ENCODE peak calls at places on chromosomes 6 and 20, in ten cellular contexts. G is SK-N-DZ; N is NCI-H1436; Y is T-helper 1 cell; L is T-helper 9 cell; X is PC-3; V is stimulated activated CD4-positive, alpha-beta T cell treated with anti-CD3 and anti-CD28 coated beads, TNF-alpha, amount 100 ng/mL, for 1 hour; R is mesothelial cell of epicardium; D is AG08395; Z is spleen. A is an unnamed sample.

GRCh38 chr6:169038691-169039090 is 215.0 kb downstream of the THBS2 start:
- DNase-seq in G (no peak), Y (no peak), N (no peak), Z (no peak), D (no peak), X (no peak), L (no peak), V (no peak), R (no peak), A (no peak)

GRCh38 chr6:41655706-41656668 is 17.7 kb downstream of the MDFI start:
- DNase-seq in V (no peak), D (no peak), L (no peak), G (no peak), Y (no peak), R (no peak), N (no peak), Z (peak), X (no peak), A (peak)

GRCh38 chr6:21887301-21888185 is 294.0 kb downstream of the SOX4 start:
- DNase-seq in X (peak), N (no peak), L (no peak), V (no peak), Z (no peak), Y (no peak), R (no peak), G (no peak), D (no peak), A (no peak)

GRCh38 chr6:34469499-34469898 is 3.6 kb downstream of the PACSIN1 start:
- DNase-seq in V (no peak), N (no peak), Y (no peak), G (no peak), X (no peak), L (no peak), Z (no peak), D (no peak), R (no peak), A (no peak)

GRCh38 chr6:130148181-130148580 is 74.6 kb downstream of the SAMD3 start:
- DNase-seq in Z (no peak), X (peak), N (no peak), G (no peak), L (no peak), V (no peak), D (no peak), Y (peak), R (no peak), A (peak)

GRCh38 chr20:41837669-41838224 is 219.6 kb upstream of the CHD6 start:
- DNase-seq in X (no peak), Z (no peak), R (no peak), G (peak), D (no peak), V (no peak), N (no peak), Y (no peak), L (no peak), A (no peak)

GRCh38 chr6:74611220-74611619 is 594.6 kb downstream of the COL12A1 start:
- DNase-seq in R (no peak), V (no peak), Z (no peak), G (no peak), N (no peak), D (no peak), L (no peak), X (peak), Y (no peak), A (no peak)

GRCh38 chr20:36916199-36916598 is 35.3 kb downstream of the SAMHD1 start:
- DNase-seq in R (no peak), Z (no peak), N (no peak), L (no peak), X (no peak), V (no peak), D (no peak), Y (no peak), G (no peak), A (no peak)

GRCh38 chr6:41039060-41039998 is at the start of gene UNC5CL:
- DNase-seq in R (no peak), L (peak), N (peak), Z (no peak), V (peak), D (peak), Y (peak), X (peak), G (peak), A (peak)

GRCh38 chr6:66478705-66479104 is 771.7 kb upstream of the EYS start:
- DNase-seq in G (no peak), D (no peak), V (no peak), X (no peak), Z (no peak), L (no peak), N (no peak), Y (no peak), R (no peak), A (peak)

GRCh38 chr6:168070804-168071203 is 8.2 kb downstream of the FRMD1 start:
- DNase-seq in Y (no peak), Z (no peak), G (no peak), L (no peak), V (no peak), X (no peak), D (no peak), R (no peak), N (no peak), A (no peak)

GRCh38 chr20:11231742-11232141 is 557.9 kb upstream of the JAG1 start:
- DNase-seq in V (no peak), D (no peak), X (no peak), G (no peak), N (no peak), Y (no peak), Z (no peak), R (no peak), L (no peak), A (no peak)

GRCh38 chr20:40948352-40949267 is 80.0 kb upstream of the TOP1 start:
- DNase-seq in X (peak), G (no peak), V (no peak), D (no peak), L (no peak), Y (no peak), N (no peak), R (no peak), Z (no peak), A (peak)

GRCh38 chr6:158631678-158632537 is 12.6 kb downstream of the DYNLT1 start:
- DNase-seq in X (peak), L (no peak), G (no peak), N (no peak), R (no peak), V (no peak), Z (no peak), D (peak), Y (no peak), A (peak)

GRCh38 chr6:89289710-89290109 is 25.4 kb downstream of the GABRR2 start:
- DNase-seq in N (no peak), G (no peak), R (no peak), D (no peak), Z (no peak), V (no peak), Y (no peak), X (no peak), L (no peak), A (no peak)

GRCh38 chr6:3247255-3248146 is 11.2 kb upstream of the PSMG4 start:
- DNase-seq in N (no peak), Y (no peak), X (peak), R (no peak), L (no peak), Z (no peak), G (peak), D (peak), V (no peak), A (peak)

GRCh38 chr6:28615955-28616747 is 90.5 kb downstream of the GPX5 start:
- DNase-seq in L (no peak), R (no peak), Z (no peak), N (no peak), X (no peak), Y (no peak), G (no peak), V (no peak), D (no peak), A (no peak)

GRCh38 chr20:34559311-34560140 is 1.0 kb downstream of the MAP1LC3A start:
- DNase-seq in V (no peak), L (peak), G (no peak), Z (peak), R (no peak), X (no peak), D (no peak), N (no peak), Y (no peak), A (no peak)

GRCh38 chr20:16393836-16394235 is 179.4 kb downstream of the KIF16B start:
- DNase-seq in N (no peak), G (no peak), Y (no peak), L (no peak), V (no peak), R (no peak), D (no peak), Z (no peak), X (no peak), A (no peak)

GRCh38 chr20:3464166-3464565 is 6.7 kb upstream of the ATRN start:
- DNase-seq in R (no peak), G (no peak), L (no peak), Y (no peak), N (no peak), D (no peak), Z (no peak), X (no peak), V (no peak), A (no peak)

GRCh38 chr20:60467078-60467477 is 508.9 kb downstream of the CDH26 start:
- DNase-seq in V (no peak), X (no peak), Y (no peak), D (no peak), R (no peak), N (no peak), G (no peak), Z (no peak), L (no peak), A (no peak)

GRCh38 chr6:163790296-163790840 is 375.9 kb downstream of the QKI start:
- DNase-seq in V (no peak), Y (no peak), N (no peak), G (no peak), D (no peak), L (no peak), R (no peak), Z (no peak), X (no peak), A (no peak)

GRCh38 chr6:42978793-42979522 is at the start of gene PEX6:
- DNase-seq in N (peak), V (peak), G (peak), R (peak), X (peak), D (peak), Y (peak), Z (peak), L (peak), A (peak)

GRCh38 chr20:41357424-41358163 is 9.0 kb downstream of the EMILIN3 start:
- DNase-seq in N (no peak), Z (no peak), G (no peak), Y (no peak), X (no peak), L (no peak), R (no peak), D (no peak), V (no peak), A (no peak)

GRCh38 chr6:123380257-123380656 is 256.5 kb downstream of the TRDN start:
- DNase-seq in R (no peak), G (peak), Z (no peak), N (peak), V (no peak), L (no peak), D (no peak), X (peak), Y (no peak), A (peak)

GRCh38 chr6:44572346-44572745 is 184.8 kb downstream of the CDC5L start:
- DNase-seq in Z (no peak), N (no peak), V (no peak), D (no peak), R (no peak), X (no peak), G (no peak), Y (no peak), L (no peak), A (no peak)

GRCh38 chr6:79669766-79670165 is 38.6 kb downstream of the SH3BGRL2 start:
- DNase-seq in D (no peak), N (no peak), X (no peak), Y (no peak), R (no peak), L (no peak), G (no peak), V (no peak), Z (no peak), A (no peak)

GRCh38 chr20:44494266-44494665 is 18.6 kb downstream of the TTPAL start:
- DNase-seq in X (peak), V (no peak), D (peak), R (no peak), G (no peak), N (no peak), Z (no peak), L (no peak), Y (no peak), A (no peak)

GRCh38 chr6:45031601-45032000 is 296.5 kb upstream of the RUNX2 start:
- DNase-seq in Z (no peak), Y (no peak), D (no peak), G (no peak), L (no peak), N (no peak), X (no peak), R (no peak), V (no peak), A (no peak)

GRCh38 chr6:217048-217659 is 75.1 kb upstream of the DUSP22 start:
- DNase-seq in V (no peak), X (no peak), L (no peak), D (no peak), G (no peak), Y (no peak), N (no peak), R (no peak), Z (no peak), A (no peak)

GRCh38 chr6:27986928-27987725 is 30.1 kb downstream of the OR2B6 start:
- DNase-seq in N (no peak), G (no peak), Z (no peak), D (no peak), X (peak), Y (no peak), L (no peak), R (no peak), V (no peak), A (no peak)

GRCh38 chr20:4383966-4384365 is 337.7 kb upstream of the PRND start:
- DNase-seq in R (no peak), D (peak), Z (no peak), Y (no peak), L (no peak), G (no peak), V (no peak), N (no peak), X (peak), A (no peak)

GRCh38 chr6:6556162-6556737 is 32.3 kb upstream of the LY86 start:
- DNase-seq in R (no peak), L (no peak), Z (no peak), N (no peak), Y (no peak), V (no peak), G (no peak), D (no peak), X (no peak), A (no peak)

GRCh38 chr6:47103931-47104330 is 61.8 kb upstream of the ADGRF1 start:
- DNase-seq in R (no peak), X (peak), L (no peak), N (no peak), V (no peak), D (peak), G (no peak), Y (no peak), Z (no peak), A (no peak)

GRCh38 chr20:5205348-5206210 is 78.8 kb downstream of the CDS2 start:
- DNase-seq in D (peak), G (peak), N (peak), X (peak), Z (peak), L (peak), R (peak), V (peak), Y (peak), A (peak)

GRCh38 chr20:2752631-2753455 is 47.6 kb downstream of the CPXM1 start:
- DNase-seq in X (peak), N (peak), L (peak), V (no peak), G (no peak), D (peak), R (no peak), Z (peak), Y (peak), A (peak)